ENCODE peak calls at places on chromosomes 13 and 19, in five cellular contexts. R is upper lobe of right lung; Q is HEK293T; H is stimulated activated CD4-positive, alpha-beta T cell treated with anti-CD3 and anti-CD28 coated beads, TNF-alpha, amount 100 ng/mL, for 1 hour; X is substantia nigra. C is an unnamed sample.

GRCh38 chr19:4396949-4397783 is 3.2 kb downstream of the SH3GL1 start:
- DNase-seq in H (no peak), R (no peak), X (no peak), Q (no peak), C (no peak)

GRCh38 chr19:35265126-35265995 is 3.4 kb upstream of the USF2 start:
- DNase-seq in Q (no peak), H (no peak), R (peak; percentile 51), X (no peak), C (no peak)

GRCh38 chr19:58181902-58182576 is 822 bp upstream of the ZNF274 start:
- DNase-seq in Q (peak; percentile 42), R (no peak), X (no peak), H (peak; percentile 47), C (peak; percentile 74)

GRCh38 chr13:105573134-105573533 is 962.3 kb downstream of the EFNB2 start:
- DNase-seq in R (no peak), Q (no peak), H (no peak), X (no peak), C (no peak)

GRCh38 chr13:47188802-47189201 is 291.9 kb upstream of the HTR2A start:
- DNase-seq in X (no peak), Q (no peak), R (no peak), H (no peak), C (no peak)

GRCh38 chr13:20525601-20526544 is at the start of gene CRYL1:
- DNase-seq in Q (peak; percentile 53), X (peak; percentile 78), H (peak; percentile 60), R (peak; percentile 91), C (peak; percentile 47)

GRCh38 chr13:55632402-55632801 is 1508.3 kb upstream of the PRR20A start:
- DNase-seq in Q (no peak), H (no peak), X (no peak), R (no peak), C (no peak)

GRCh38 chr19:2282062-2282861 is at the start of gene PEAK3:
- DNase-seq in X (peak; percentile 25), Q (no peak), H (no peak), R (peak; percentile 92), C (no peak)

GRCh38 chr13:54029226-54029625 is 1000.6 kb downstream of the OLFM4 start:
- DNase-seq in R (no peak), H (no peak), Q (peak; percentile 5), X (no peak), C (no peak)

GRCh38 chr19:44660081-44660480 is 11.2 kb upstream of the CEACAM19 start:
- DNase-seq in R (peak; percentile 76), Q (no peak), X (no peak), H (no peak), C (no peak)